ENCODE peak calls at places on chromosomes 4 and X, in seven cellular contexts. I, W, A, O, X, D and L are unnamed samples. For H3K27me3, the result is how much of the 10 kb centered on the place peaks cover.

GRCh38 chr4:124433500-124433899 is 279.0 kb downstream of the ANKRD50 start:
- DNase-seq in I (no peak), D (no peak), A (no peak), W (peak), O (no peak), X (no peak), L (no peak)

GRCh38 chr4:99352602-99353580 is at the start of gene ADH1C:
- DNase-seq in I (no peak), D (no peak), W (peak), X (no peak), O (no peak), A (no peak), L (no peak)

GRCh38 chr4:168318266-168318895 is at the start of gene DDX60:
- DNase-seq in I (peak), X (peak), D (peak), W (peak), O (peak), A (peak), L (peak)

GRCh38 chrX:53256446-53257041 is 24.8 kb downstream of the IQSEC2 start:
- DNase-seq in A (peak), X (no peak), W (no peak), I (no peak), O (no peak), D (no peak), L (no peak)

GRCh38 chr4:109435635-109436034 is 2.0 kb downstream of the SEC24B start:
- DNase-seq in W (no peak), D (no peak), O (no peak), A (no peak), X (no peak), I (no peak), L (no peak)

GRCh38 chr4:124943145-124943889 is 230.8 kb upstream of the ANKRD50 start:
- DNase-seq in O (no peak), X (no peak), A (no peak), W (peak), D (no peak), I (no peak), L (no peak)

GRCh38 chrX:45781901-45782553 is 581.4 kb upstream of the DIPK2B start:
- DNase-seq in D (no peak), I (no peak), A (peak), X (no peak), O (no peak), W (peak), L (no peak)

GRCh38 chr4:7518871-7519637 is 84.3 kb upstream of the PSAPL1 start:
- DNase-seq in W (no peak), D (peak), A (no peak), I (no peak), O (peak), X (no peak), L (no peak)

GRCh38 chr4:163818673-163819072 is 324.2 kb downstream of the TMA16 start:
- DNase-seq in D (no peak), W (no peak), O (no peak), X (no peak), I (no peak), A (no peak), L (no peak)

GRCh38 chr4:170672571-170672970 is 582.8 kb upstream of the AADAT start:
- DNase-seq in A (no peak), D (no peak), X (no peak), W (no peak), O (no peak), I (no peak), L (no peak)

GRCh38 chr4:112895785-112896184 is 153.7 kb upstream of the ANK2 start:
- DNase-seq in D (peak), A (no peak), I (no peak), W (no peak), X (no peak), O (no peak), L (no peak)

GRCh38 chr4:1597021-1597931 is 86.8 kb downstream of the FAM53A start:
- DNase-seq in X (no peak), W (no peak), D (no peak), I (no peak), A (peak), O (no peak), L (no peak)

GRCh38 chr4:36322921-36323354 is 41.5 kb downstream of the DTHD1 start:
- DNase-seq in X (no peak), O (no peak), W (no peak), D (no peak), I (peak), A (no peak), L (no peak)

GRCh38 chrX:334331-334891 is 15.8 kb upstream of the GTPBP6 start:
- DNase-seq in A (no peak), O (no peak), X (no peak), I (no peak), W (no peak), D (no peak), L (no peak)

GRCh38 chr4:54185380-54185779 is 43.7 kb upstream of the PDGFRA start:
- DNase-seq in D (no peak), O (no peak), X (no peak), I (no peak), A (no peak), W (no peak), L (no peak)

GRCh38 chrX:135295238-135295943 is 13.9 kb upstream of the ETDC start:
- DNase-seq in A (peak), W (peak), O (peak), X (no peak), D (peak), I (peak), L (no peak)

GRCh38 chr4:21469438-21470032 is 479.0 kb downstream of the KCNIP4 start:
- DNase-seq in W (peak), A (no peak), D (no peak), I (no peak), O (no peak), X (no peak), L (peak)

GRCh38 chrX:18789916-18790315 is 82.5 kb downstream of the PPEF1 start:
- DNase-seq in W (no peak), D (no peak), A (no peak), X (no peak), O (no peak), I (no peak), L (no peak)

GRCh38 chr4:5945171-5945570 is 52.3 kb upstream of the CRMP1 start:
- DNase-seq in O (no peak), D (no peak), X (no peak), W (no peak), I (no peak), A (no peak), L (no peak)

GRCh38 chr4:180827193-180827592 is 1416.0 kb upstream of the TENM3 start:
- DNase-seq in W (peak), O (no peak), I (no peak), A (no peak), X (no peak), D (no peak), L (no peak)

GRCh38 chr4:3484057-3484973 is 21.2 kb downstream of the DOK7 start:
- DNase-seq in X (peak), W (no peak), I (no peak), O (peak), A (no peak), D (no peak), L (peak)

GRCh38 chr4:84726356-84726755 is 143.4 kb downstream of the CDS1 start:
- DNase-seq in X (no peak), I (no peak), A (no peak), D (no peak), O (no peak), W (no peak), L (no peak)

GRCh38 chr4:125115476-125115875 is 199.3 kb upstream of the FAT4 start:
- DNase-seq in A (no peak), O (no peak), W (peak), D (no peak), I (no peak), X (no peak), L (no peak)

GRCh38 chr4:166044871-166045270 is 171.8 kb downstream of the TLL1 start:
- DNase-seq in O (no peak), A (no peak), D (no peak), I (no peak), X (no peak), W (no peak), L (no peak)

GRCh38 chrX:121832446-121832845 is 785.0 kb downstream of the GLUD2 start:
- DNase-seq in O (no peak), W (peak), A (no peak), X (no peak), D (no peak), I (no peak), L (no peak)

GRCh38 chr4:106695846-106696245 is 327.3 kb upstream of the GIMD1 start:
- DNase-seq in D (no peak), O (no peak), X (no peak), I (no peak), A (no peak), W (no peak), L (no peak)

GRCh38 chr4:176302283-176303275 is 17.2 kb upstream of the SPCS3 start:
- DNase-seq in W (peak), D (no peak), X (no peak), O (no peak), I (no peak), A (no peak), L (no peak)

GRCh38 chr4:13545394-13545808 is 1.1 kb upstream of the NKX3-2 start:
- DNase-seq in D (no peak), X (no peak), I (no peak), A (no peak), W (no peak), O (no peak), L (no peak)

GRCh38 chrX:106672527-106672926 is 54.0 kb upstream of the RNF128 start:
- DNase-seq in I (no peak), A (no peak), W (no peak), O (no peak), X (no peak), D (no peak), L (no peak)

GRCh38 chr4:99159699-99160098 is 15.6 kb upstream of the ADH4 start:
- DNase-seq in W (no peak), I (no peak), D (no peak), X (no peak), A (no peak), O (no peak), L (no peak)

GRCh38 chrX:119690921-119691716 is 1.8 kb downstream of the SEPTIN6 start:
- DNase-seq in I (peak), X (peak), A (no peak), O (peak), W (peak), D (peak), L (no peak)

GRCh38 chrX:153900806-153901752 is 3.4 kb upstream of the AVPR2 start:
- DNase-seq in O (peak), D (peak), I (peak), W (peak), A (peak), X (peak), L (peak)

GRCh38 chr4:176834531-176834930 is 41.8 kb upstream of the VEGFC start:
- DNase-seq in A (no peak), O (no peak), W (peak), X (no peak), D (no peak), I (no peak), L (no peak)

GRCh38 chrX:107827852-107828251 is 2.2 kb downstream of the MID2 start:
- DNase-seq in O (no peak), I (no peak), A (no peak), D (no peak), X (no peak), W (no peak), L (no peak)

GRCh38 chr4:48195853-48196252 is 61.8 kb upstream of the TXK start:
- DNase-seq in X (no peak), W (no peak), O (no peak), I (no peak), A (no peak), D (no peak), L (no peak)

GRCh38 chr4:10117424-10118354 is 1.1 kb upstream of the WDR1 start:
- DNase-seq in O (peak), D (no peak), W (peak), I (no peak), X (no peak), A (peak), L (no peak)

GRCh38 chrX:39614680-39614998 is 483.1 kb downstream of the BCOR start:
- DNase-seq in I (no peak), D (no peak), X (no peak), W (no peak), A (peak), O (no peak), L (no peak)

GRCh38 chrX:39616098-39616729 is 481.5 kb downstream of the BCOR start:
- DNase-seq in I (no peak), D (no peak), W (peak), O (no peak), X (no peak), A (no peak), L (no peak)

GRCh38 chrX:39613508-39613921 is 484.2 kb downstream of the BCOR start:
- DNase-seq in O (peak), A (peak), W (peak), D (peak), I (no peak), X (no peak), L (peak)

GRCh38 chrX:39611468-39611867 is 486.3 kb downstream of the BCOR start:
- DNase-seq in I (no peak), O (no peak), D (no peak), W (no peak), X (no peak), A (no peak), L (no peak)

DNA sequence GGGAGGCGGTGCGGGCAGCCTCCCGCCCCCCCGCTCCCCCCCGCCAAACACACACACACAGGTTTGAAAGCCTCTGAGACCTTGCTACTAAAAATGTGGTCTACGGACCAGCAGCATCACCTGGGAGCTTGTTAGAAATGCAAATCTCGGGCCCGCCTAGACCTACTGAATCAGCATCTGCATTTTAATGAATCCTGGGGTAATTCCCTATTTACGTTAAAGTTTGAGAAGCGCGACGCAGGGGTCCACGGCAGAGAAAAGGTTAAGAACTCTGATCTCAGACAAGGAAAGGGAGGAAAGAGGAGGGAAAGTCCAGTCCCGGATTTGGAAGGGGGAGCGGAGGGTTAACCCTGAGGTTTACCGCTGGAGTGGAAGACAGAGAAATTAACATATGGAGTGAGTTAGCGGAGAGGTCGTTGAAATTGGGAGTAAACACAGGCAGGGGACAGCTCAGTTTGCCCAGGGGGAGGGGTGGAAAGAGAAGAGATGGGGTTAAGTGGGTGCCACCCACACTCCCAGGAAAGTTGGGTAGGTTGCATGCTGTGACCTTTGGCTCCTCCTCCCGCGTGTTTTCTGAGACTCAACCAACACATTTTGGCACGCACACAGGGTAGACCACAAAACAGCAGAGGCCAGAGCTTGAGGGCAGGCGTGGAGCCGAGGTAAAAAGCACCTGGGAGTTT is 483.6 kb downstream of the BCOR start:
- DNase-seq in W (no peak), D (no peak), I (no peak), A (peak), O (no peak), X (no peak), L (no peak)
- H3K27me3 ChIP-seq in W (under half), D (under half), I (under half), A (under half), O (under half), X (under half), L (under half)

GRCh38 chrX:130789793-130790192 is 113.2 kb downstream of the ENOX2 start:
- DNase-seq in D (no peak), A (no peak), I (no peak), X (no peak), O (no peak), W (no peak), L (no peak)

GRCh38 chrX:130788786-130789581 is 114.0 kb downstream of the ENOX2 start:
- DNase-seq in O (no peak), W (peak), X (no peak), A (no peak), D (no peak), I (no peak), L (no peak)

GRCh38 chrX:130799393-130799792 is 103.6 kb downstream of the ENOX2 start:
- DNase-seq in I (no peak), A (no peak), O (no peak), X (no peak), W (peak), D (no peak), L (no peak)

DNA sequence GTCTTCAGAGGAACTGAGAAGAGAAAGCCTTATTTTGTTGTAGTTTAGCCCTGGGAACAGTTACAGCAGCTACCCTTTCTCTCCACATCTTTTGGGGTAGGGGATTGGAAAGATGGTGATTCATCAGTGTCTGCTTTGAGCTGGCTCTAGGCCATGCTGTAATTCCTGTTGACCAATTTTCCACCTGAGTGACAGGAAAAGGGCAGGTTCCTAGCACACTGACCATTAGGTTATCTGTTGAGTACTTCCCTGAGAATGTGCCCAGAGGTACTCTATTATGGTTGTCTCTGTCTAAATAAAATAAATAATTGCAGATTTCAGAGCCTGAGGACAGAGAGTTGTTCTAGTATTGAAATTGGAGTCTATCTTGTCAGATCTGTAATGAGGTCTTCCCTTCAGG is 109.0 kb downstream of the ENOX2 start:
- DNase-seq in D (peak), I (no peak), X (no peak), A (no peak), O (no peak), W (no peak), L (no peak)
- H3K4me3 ChIP-seq in D (no peak), I (no peak), X (no peak), A (no peak), O (no peak), W (no peak), L (no peak)

GRCh38 chr4:8564595-8564994 is 15.6 kb upstream of the GPR78 start:
- DNase-seq in I (no peak), X (no peak), A (no peak), D (no peak), O (no peak), W (no peak), L (no peak)

GRCh38 chr4:8573266-8573665 is 6.9 kb upstream of the GPR78 start:
- DNase-seq in W (no peak), D (no peak), A (no peak), I (no peak), X (no peak), O (no peak), L (no peak)

GRCh38 chr4:8571702-8572685 is 8.2 kb upstream of the GPR78 start:
- DNase-seq in A (peak), X (no peak), O (no peak), W (no peak), D (no peak), I (no peak), L (peak)

DNA sequence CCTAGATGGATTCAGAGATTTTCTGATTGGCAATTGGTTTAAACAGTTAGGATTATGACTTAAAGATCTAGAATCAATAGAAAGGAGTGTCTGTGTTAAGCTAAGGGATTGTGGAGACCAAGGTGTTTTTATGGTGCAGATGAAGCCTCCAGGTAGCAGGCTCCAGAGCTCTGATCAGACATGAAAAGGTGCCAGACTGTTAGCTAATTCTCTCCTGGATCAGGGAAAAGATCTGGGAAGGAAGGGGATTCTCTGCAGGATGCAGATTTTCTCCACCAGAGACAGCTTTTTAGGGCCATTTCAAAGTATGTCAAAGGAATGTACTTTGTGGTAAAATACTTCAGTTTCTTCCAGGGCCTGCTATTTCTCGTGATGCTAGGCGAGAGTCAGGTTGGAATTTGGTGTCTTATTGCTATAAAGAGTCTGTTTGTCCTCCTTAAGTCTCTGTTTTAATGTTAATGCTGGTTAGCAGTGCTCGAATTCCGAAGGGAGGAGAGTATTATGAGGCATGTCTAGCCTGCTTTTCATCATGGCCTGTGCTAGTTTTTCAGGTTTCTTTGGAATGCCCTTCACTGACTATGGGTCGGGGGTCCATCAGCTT is 12.0 kb upstream of the GPR78 start:
- DNase-seq in A (peak), X (no peak), D (no peak), I (no peak), W (no peak), O (no peak), L (no peak)
- H3K27me3 ChIP-seq in A (under half), X (under half), D (under half), I (under half), W (under half), O (under half), L (under half)

DNA sequence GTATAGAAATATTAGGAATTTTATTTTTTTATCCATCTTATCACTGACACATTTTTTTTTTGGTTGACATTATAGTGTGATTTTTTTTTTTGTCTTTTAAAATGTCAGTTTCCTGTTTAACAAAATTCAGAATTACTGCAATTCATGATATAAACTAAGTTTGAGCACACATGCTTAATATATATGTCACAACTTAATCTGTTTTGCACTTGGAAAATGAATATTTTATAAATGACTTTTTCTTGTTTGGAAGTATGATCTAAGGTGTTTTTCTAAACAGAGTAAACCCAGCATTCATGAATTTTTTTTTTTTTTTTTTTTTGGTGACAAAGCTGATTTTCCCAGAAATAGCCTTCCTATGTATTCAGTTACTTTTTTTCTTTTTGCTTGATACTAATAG is 2.4 kb downstream of the SMARCA5 start:
- DNase-seq in D (no peak), O (no peak), I (no peak), W (no peak), X (no peak), A (no peak), L (no peak)
- H3K4me3 ChIP-seq in D (peak), O (peak), I (no peak), W (peak), X (no peak), A (no peak), L (no peak)

GRCh38 chr4:142960134-142960533 is 114.0 kb upstream of the INPP4B start:
- DNase-seq in D (no peak), I (no peak), X (peak), W (peak), O (no peak), A (no peak), L (no peak)
- H3K27me3 ChIP-seq in D (under half), I (under half), X (under half), W (under half), O (under half), A (under half), L (under half)

GRCh38 chr4:153270361-153270760 is 66.1 kb downstream of the TRIM2 start:
- DNase-seq in D (no peak), X (no peak), I (no peak), W (no peak), A (no peak), O (no peak), L (no peak)
- H3K4me3 ChIP-seq in D (no peak), X (no peak), I (no peak), W (no peak), A (no peak), O (no peak), L (no peak)